ENCODE peak calls at places on chromosomes 13 and 19, in four cellular contexts. R is K562, Z is GM23338, V is GM12878. W is an unnamed sample.
A peak's percentile ranks its signal among the peaks of the same experiment; 100 is the strongest.

GRCh38 chr19:21117041-21117907 is 24.6 kb upstream of the ZNF431 start:
- DNase-seq in R (no peak), Z (peak; percentile 25), V (no peak), W (no peak)

GRCh38 chr19:22421797-22422196 is 349 bp downstream of the ZNF98 start:
- DNase-seq in R (no peak), Z (no peak), V (no peak), W (no peak)

GRCh38 chr19:3671680-3672574 is 28.3 kb downstream of the PIP5K1C start:
- DNase-seq in R (peak; percentile 68), Z (no peak), V (no peak), W (no peak)

GRCh38 chr13:111415216-111415615 is 94.8 kb downstream of the TEX29 start:
- DNase-seq in R (no peak), Z (no peak), V (no peak), W (no peak)

GRCh38 chr19:8702350-8702749 is 3.8 kb upstream of the ACTL9 start:
- DNase-seq in R (no peak), Z (no peak), V (no peak), W (no peak)

GRCh38 chr19:15634105-15634504 is 6.6 kb upstream of the CYP4F3 start:
- DNase-seq in R (no peak), Z (no peak), V (no peak), W (no peak)

GRCh38 chr13:105506463-105506862 is 1029.0 kb downstream of the EFNB2 start:
- DNase-seq in R (no peak), Z (no peak), V (no peak), W (no peak)

GRCh38 chr19:53951436-53951835 is 11.3 kb upstream of the CACNG8 start:
- DNase-seq in R (no peak), Z (peak; percentile 51), V (no peak), W (no peak)

GRCh38 chr19:35759697-35760096 is 1.7 kb downstream of the PROSER3 start:
- DNase-seq in R (no peak), Z (no peak), V (no peak), W (no peak)

GRCh38 chr19:17076539-17076919 is 952 bp downstream of the MYO9B start:
- DNase-seq in R (no peak), Z (peak; percentile 17), V (no peak), W (no peak)

GRCh38 chr13:70923863-70924752 is 815.9 kb upstream of the KLHL1 start:
- DNase-seq in R (no peak), Z (no peak), V (no peak), W (peak; percentile 8)
- TF ChIP-seq CREB1 in R (no peak), Z (no peak), V (no peak), W (no peak)

GRCh38 chr19:50310759-50311465 is 18.3 kb downstream of the KCNC3 start:
- DNase-seq in R (no peak), Z (no peak), V (no peak), W (no peak)

GRCh38 chr19:50312967-50313811 is 16.0 kb downstream of the KCNC3 start:
- DNase-seq in R (no peak), Z (peak; percentile 34), V (no peak), W (no peak)

GRCh38 chr19:50313812-50314536 is 15.2 kb downstream of the KCNC3 start:
- DNase-seq in R (no peak), Z (peak; percentile 93), V (no peak), W (peak; percentile 77)

GRCh38 chr19:50309396-50310125 is 19.6 kb downstream of the KCNC3 start:
- DNase-seq in R (peak; percentile 62), Z (no peak), V (no peak), W (peak; percentile 12)

GRCh38 chr19:50311723-50312635 is 17.2 kb downstream of the KCNC3 start:
- DNase-seq in R (peak; percentile 87), Z (peak; percentile 96), V (no peak), W (peak; percentile 82)
- TF ChIP-seq CREB1 in R (peak; percentile 42), Z (no peak), V (no peak), W (no peak)

DNA sequence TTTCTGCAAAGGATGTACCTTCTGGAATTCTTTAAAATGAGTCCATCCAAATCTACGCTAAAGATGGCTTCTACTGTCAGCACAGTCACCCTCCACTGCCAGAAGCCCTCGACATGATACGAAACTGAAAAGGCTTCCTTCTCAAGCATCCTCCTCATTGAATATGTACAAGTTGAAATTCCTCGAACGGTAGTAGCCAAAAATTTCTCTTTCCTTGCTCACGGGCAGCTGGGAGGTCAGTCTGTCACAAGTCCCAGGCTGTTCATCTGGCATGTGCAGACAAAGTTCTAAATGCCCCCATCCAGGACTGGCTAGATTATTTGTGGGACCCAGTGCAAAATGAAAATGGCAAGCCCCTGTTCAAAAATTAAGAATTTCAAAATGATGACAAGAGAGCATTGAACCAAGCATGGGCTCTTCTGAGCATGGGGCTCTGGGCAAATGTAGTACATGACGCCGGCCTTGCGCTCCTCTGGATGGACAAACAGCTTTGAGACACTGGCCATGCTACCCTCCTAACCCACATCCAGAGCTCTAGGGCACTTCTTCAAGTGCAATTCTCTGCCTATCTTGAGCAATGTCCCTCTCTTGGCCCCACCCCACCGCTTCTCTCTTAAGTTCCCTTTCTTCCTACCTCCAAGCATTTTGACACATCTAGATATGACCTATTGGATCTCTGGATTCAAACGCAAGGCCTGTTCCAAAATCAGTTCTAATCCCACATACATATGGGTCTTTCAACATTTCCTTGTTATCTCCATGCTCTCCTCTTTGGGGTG is 78.9 kb upstream of the FLT1 start:
- DNase-seq in R (no peak), Z (no peak), V (no peak), W (no peak)
- TF ChIP-seq CREB1 in R (no peak), Z (no peak), V (no peak), W (no peak)

GRCh38 chr19:51688665-51689571 is 4.2 kb upstream of the SPACA6 start:
- DNase-seq in R (peak; percentile 81), Z (peak; percentile 83), V (no peak), W (peak; percentile 81)

GRCh38 chr19:51691122-51692064 is 1.7 kb upstream of the SPACA6 start:
- DNase-seq in R (no peak), Z (peak; percentile 89), V (no peak), W (peak; percentile 25)

GRCh38 chr19:51689751-51690358 is 3.3 kb upstream of the SPACA6 start:
- DNase-seq in R (peak; percentile 39), Z (peak; percentile 82), V (no peak), W (peak; percentile 77)

GRCh38 chr19:51692065-51692915 is 840 bp upstream of the SPACA6 start:
- DNase-seq in R (no peak), Z (no peak), V (no peak), W (no peak)

GRCh38 chr19:51690359-51691121 is 2.6 kb upstream of the SPACA6 start:
- DNase-seq in R (peak; percentile 87), Z (peak; percentile 84), V (no peak), W (peak; percentile 76)
- TF ChIP-seq CREB1 in R (no peak), Z (no peak), V (no peak), W (no peak)

GRCh38 chr19:10270616-10271394 is at the start of gene ICAM1:
- DNase-seq in R (peak; percentile 71), Z (peak; percentile 88), V (no peak), W (peak; percentile 78)

GRCh38 chr19:10269333-10270179 is 1.4 kb upstream of the ICAM1 start:
- DNase-seq in R (peak; percentile 85), Z (peak; percentile 89), V (no peak), W (peak; percentile 93)

GRCh38 chr19:10271543-10272086 is 695 bp downstream of the ICAM1 start:
- DNase-seq in R (peak; percentile 43), Z (no peak), V (no peak), W (no peak)

GRCh38 chr19:10268077-10268476 is 2.8 kb upstream of the ICAM1 start:
- DNase-seq in R (no peak), Z (no peak), V (no peak), W (no peak)

DNA sequence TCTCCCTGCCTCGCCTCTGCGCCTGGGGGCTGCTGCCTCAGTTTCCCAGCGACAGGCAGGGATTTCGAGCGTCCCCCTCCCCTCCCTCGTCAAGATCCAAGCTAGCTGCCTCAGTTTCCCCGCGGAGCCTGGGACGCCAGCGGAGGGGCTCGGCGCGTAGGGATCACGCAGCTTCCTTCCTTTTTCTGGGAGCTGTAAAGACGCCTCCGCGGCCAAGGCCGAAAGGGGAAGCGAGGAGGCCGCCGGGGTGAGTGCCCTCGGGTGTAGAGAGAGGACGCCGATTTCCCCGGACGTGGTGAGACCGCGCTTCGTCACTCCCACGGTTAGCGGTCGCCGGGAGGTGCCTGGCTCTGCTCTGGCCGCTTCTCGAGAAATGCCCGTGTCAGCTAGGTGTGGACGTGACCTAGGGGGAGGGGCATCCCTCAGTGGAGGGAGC is 722 bp upstream of the ICAM1 start:
- DNase-seq in R (peak; percentile 72), Z (peak; percentile 47), V (no peak), W (no peak)
- TF ChIP-seq CREB1 in R (no peak), Z (no peak), V (peak; percentile 71), W (no peak)